ENCODE peak calls at places on chromosomes 16 and 17, in five cellular contexts. O is A549, C is GM12878, F is HepG2, N is K562. W is an unnamed sample.

GRCh38 chr17:4908301-4908700 is 5.4 kb upstream of the CHRNE start:
- DNase-seq in F (peak), O (no peak), N (no peak), C (no peak), W (peak)

GRCh38 chr17:43212641-43213490 is 1.2 kb downstream of the TMEM106A start:
- DNase-seq in C (peak), N (no peak), O (no peak), F (no peak), W (no peak)

GRCh38 chr16:85878875-85879274 is 20.1 kb upstream of the IRF8 start:
- DNase-seq in C (no peak), N (no peak), O (peak), F (no peak), W (peak)

GRCh38 chr17:75353176-75353575 is 52.3 kb downstream of the GRB2 start:
- DNase-seq in F (no peak), C (no peak), O (no peak), N (no peak), W (no peak)

GRCh38 chr16:69924777-69925191 is 26.4 kb upstream of the CLEC18A start:
- DNase-seq in O (no peak), C (no peak), F (peak), N (no peak), W (peak)

GRCh38 chr16:48492131-48492530 is 106.9 kb upstream of the SIAH1 start:
- DNase-seq in N (no peak), O (no peak), F (no peak), C (no peak), W (no peak)

GRCh38 chr16:30858111-30858495 is 35.8 kb downstream of the BCL7C start:
- DNase-seq in F (no peak), O (no peak), N (no peak), C (no peak), W (no peak)

GRCh38 chr17:50272711-50273653 is 1.3 kb upstream of the TMEM92 start:
- DNase-seq in C (no peak), F (no peak), N (peak), O (peak), W (peak)

GRCh38 chr16:69107311-69107962 is 2.0 kb downstream of the HAS3 start:
- DNase-seq in N (no peak), F (no peak), O (peak), C (no peak), W (peak)

GRCh38 chr17:4175921-4176802 is 33.2 kb downstream of the CYB5D2 start:
- DNase-seq in O (no peak), F (no peak), N (no peak), C (no peak), W (no peak)

GRCh38 chr16:90044111-90044551 is 24.9 kb upstream of the DBNDD1 start:
- DNase-seq in C (no peak), N (peak), F (peak), O (peak), W (no peak)
- TF ChIP-seq JUNB in C (no peak), N (no peak), F (no peak), O (no peak), W (no peak)

GRCh38 chr16:66894948-66895696 is 14.8 kb downstream of the PDP2 start:
- DNase-seq in O (peak), C (no peak), F (peak), N (peak), W (peak)
- TF ChIP-seq JUNB in O (no peak), C (no peak), F (no peak), N (no peak), W (no peak)

DNA sequence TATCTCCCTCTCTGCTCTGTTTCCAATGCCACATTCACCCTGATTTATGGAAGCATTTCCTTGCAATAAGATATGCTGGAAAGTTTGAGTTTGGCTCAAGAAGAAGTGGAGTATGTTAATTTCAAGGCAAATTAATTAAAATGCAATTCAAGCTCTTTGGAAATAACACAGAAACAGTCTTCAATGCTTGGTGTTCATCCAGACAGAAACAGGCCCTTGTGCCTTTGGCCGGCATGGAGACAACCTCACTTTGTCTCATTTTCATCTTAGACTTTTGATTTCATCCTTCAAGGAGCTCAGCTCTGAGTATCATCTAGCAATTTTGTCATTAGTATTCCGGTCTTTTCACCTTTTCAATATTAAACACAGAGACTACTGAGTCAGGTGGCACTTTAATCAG is 210.0 kb downstream of the C16orf95 start:
- DNase-seq in F (no peak), N (no peak), O (no peak), C (no peak), W (no peak)
- TF ChIP-seq JUNB in F (no peak), N (no peak), O (no peak), C (no peak), W (no peak)

DNA sequence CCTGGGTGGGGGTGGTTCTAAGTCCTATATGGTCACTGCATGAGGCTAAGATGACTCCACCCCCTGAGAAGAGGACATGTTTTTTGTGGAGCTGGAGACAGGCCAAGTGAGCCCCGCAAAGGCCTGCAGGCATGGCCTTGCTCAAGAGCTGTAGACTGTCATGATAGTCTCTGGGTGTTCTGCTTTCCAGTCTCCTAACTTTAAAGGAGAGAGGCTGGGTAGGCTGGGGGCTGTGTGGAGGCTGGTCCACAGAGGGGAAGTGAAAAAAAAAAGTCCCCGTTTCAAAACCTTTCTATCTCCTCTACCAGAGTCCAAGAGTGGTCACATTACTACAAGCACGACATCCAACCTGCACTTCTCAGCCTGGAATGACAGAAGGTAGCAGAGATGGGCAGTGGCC is 27.1 kb downstream of the CDRT4 start:
- DNase-seq in F (no peak), C (no peak), O (no peak), N (peak), W (no peak)
- TF ChIP-seq JUNB in F (no peak), C (no peak), O (no peak), N (no peak), W (no peak)

DNA sequence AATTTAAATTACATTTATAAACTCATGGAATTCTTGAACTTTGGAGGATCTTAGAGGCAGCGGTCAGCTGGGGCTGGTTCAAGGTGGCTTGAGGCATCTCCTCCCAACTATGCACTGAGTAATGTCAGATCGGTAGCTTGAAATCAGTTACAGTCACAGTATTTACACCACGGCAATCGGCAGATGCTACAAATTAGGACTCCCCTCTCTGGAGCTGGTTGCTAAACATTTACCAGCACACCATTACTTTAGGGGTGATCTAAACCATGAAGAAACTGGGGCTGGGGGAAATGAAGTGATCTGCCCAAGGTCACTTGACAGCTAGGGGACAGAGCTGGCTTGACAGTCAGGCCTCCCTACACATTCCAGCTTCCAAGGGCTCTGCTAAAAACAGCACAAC is 137.6 kb downstream of the IRX3 start:
- DNase-seq in F (no peak), N (no peak), O (no peak), C (no peak), W (no peak)
- TF ChIP-seq JUNB in F (no peak), N (no peak), O (no peak), C (no peak), W (no peak)

DNA sequence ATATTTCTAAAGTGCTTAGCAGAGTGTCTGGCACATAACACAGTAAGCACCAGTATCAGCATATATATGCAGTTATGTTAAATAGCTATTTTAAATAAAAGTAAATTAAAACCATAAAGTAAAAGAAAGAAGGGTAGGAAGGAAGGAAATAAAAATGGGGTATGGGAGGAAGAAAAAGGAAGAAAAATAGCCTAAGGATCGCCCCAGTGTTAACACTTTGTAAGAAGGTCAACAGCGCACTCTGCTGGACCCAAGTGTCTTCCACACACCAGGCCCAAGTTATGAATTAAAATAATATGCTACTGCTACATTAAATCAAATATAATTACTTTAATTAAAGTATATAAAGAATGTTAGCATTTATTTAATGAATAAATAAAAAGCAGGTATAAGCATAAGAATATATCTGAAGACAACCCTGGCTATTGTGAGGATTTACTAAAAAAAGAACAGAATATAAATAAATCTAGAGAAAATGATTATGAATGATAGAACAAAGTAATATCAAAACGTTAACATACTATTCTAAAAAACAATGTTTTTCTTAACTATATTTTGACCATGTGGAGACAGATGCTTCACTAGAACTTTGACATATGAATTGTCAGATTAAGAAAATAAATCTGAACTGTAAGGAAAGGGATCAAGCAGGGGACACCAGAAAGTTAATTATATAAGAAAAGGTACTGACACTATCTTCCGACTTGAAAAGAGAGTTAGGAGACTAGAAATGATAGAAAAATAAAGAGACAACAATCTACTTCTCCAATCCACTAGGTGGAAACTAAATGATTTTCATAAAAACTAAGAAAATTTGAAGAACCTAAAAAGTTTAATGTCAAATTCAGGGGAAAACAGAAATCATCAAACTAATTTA is 25.9 kb downstream of the BRIP1 start:
- DNase-seq in N (peak), C (peak), O (peak), F (peak), W (peak)
- TF ChIP-seq JUNB in N (no peak), C (no peak), O (no peak), F (no peak), W (no peak)

GRCh38 chr17:80182118-80182844 is 12.5 kb downstream of the CARD14 start:
- DNase-seq in C (no peak), F (no peak), N (no peak), O (no peak), W (no peak)

GRCh38 chr17:80185968-80186367 is 16.1 kb downstream of the CARD14 start:
- DNase-seq in C (no peak), F (no peak), O (no peak), N (no peak), W (no peak)

GRCh38 chr17:80182845-80183223 is 13.0 kb downstream of the CARD14 start:
- DNase-seq in O (no peak), N (no peak), F (no peak), C (no peak), W (no peak)

GRCh38 chr17:80183581-80184422 is 14.0 kb downstream of the CARD14 start:
- DNase-seq in O (no peak), C (no peak), F (no peak), N (no peak), W (no peak)

DNA sequence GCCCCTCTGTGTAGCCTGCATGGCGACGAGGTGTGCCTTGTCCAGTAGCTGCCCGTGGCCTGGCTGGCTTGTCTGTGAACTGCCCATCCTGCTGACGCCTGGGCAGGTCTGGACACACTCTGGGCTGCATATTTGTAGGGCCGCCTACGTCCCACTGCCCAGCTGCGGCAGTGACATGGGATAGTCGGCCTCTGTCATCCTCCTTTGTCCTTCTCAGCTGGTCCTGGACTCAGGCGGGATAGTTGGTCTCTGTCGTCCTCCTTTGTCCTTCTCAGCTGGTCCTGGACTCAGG is 14.5 kb downstream of the CARD14 start:
- DNase-seq in F (no peak), O (no peak), C (no peak), N (no peak), W (no peak)
- TF ChIP-seq JUNB in F (no peak), O (no peak), C (no peak), N (no peak), W (no peak)

DNA sequence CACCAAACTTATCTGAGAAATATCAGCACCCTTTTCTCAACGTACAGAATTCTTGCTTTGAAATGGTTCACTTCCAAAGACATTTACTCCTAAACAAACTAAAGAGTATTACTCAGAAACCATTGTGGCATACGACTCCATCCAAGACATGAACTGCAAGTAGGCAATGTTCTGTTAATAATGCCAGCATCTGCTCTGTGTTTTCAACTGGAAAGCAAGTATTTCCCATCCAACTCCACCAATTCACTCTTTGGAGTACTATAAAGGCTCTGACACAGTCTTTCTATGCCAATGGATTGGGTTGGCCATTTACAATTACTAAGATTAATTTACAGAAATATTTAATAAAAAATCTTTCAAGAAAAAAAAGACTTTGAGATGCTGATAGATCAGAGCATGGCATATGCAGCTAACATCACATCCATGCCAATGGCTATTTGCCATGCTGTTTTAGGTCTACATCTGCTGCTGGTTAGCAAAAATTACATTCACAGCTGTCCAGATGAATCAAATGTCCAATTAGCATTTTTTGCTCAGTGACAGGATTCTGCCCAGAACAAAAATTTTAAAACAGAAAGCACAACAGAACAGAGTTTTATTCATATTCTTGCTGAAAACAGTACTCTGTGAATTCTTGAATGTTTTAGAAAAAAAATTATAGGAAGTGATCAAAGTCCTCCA is 65.9 kb upstream of the HLF start:
- DNase-seq in N (no peak), F (no peak), C (no peak), O (no peak), W (no peak)
- TF ChIP-seq JUNB in N (no peak), F (no peak), C (no peak), O (no peak), W (no peak)